ENCODE peak calls at places on chromosome 9, in six cellular contexts. V is trophoblast cell, A is H1, Q is IMR-90, X is H9, N is neuronal stem cell. Z is an unnamed sample.

GRCh38 chr9:70761139-70761538 is 346.7 kb upstream of the KLF9 start:
- DNase-seq in V (no peak), A (no peak), Q (no peak), X (no peak), N (no peak), Z (no peak)

GRCh38 chr9:36499156-36499886 is 73.4 kb upstream of the MELK start:
- DNase-seq in V (no peak), A (no peak), Q (no peak), X (peak), N (peak), Z (no peak)

GRCh38 chr9:33329117-33329563 is 38.8 kb downstream of the NFX1 start:
- DNase-seq in V (peak), A (no peak), Q (peak), X (no peak), N (no peak), Z (no peak)

GRCh38 chr9:127776195-127776918 is 2.1 kb downstream of the SH2D3C start:
- DNase-seq in V (no peak), A (no peak), Q (no peak), X (no peak), N (no peak), Z (peak)

GRCh38 chr9:133979124-133979920 is 12.8 kb downstream of the VAV2 start:
- DNase-seq in V (peak), A (no peak), Q (peak), X (peak), N (no peak), Z (no peak)

GRCh38 chr9:26210338-26210851 is 532.2 kb upstream of the TUSC1 start:
- DNase-seq in V (no peak), A (no peak), Q (peak), X (no peak), N (no peak), Z (peak)

GRCh38 chr9:93110400-93110855 is 14.4 kb downstream of the CARD19 start:
- DNase-seq in V (no peak), A (no peak), Q (no peak), X (no peak), N (no peak), Z (no peak)

GRCh38 chr9:111016046-111017026 is 21.9 kb downstream of the LPAR1 start:
- DNase-seq in V (no peak), A (no peak), Q (peak), X (no peak), N (no peak), Z (no peak)

GRCh38 chr9:134127616-134128015 is 8.3 kb upstream of the WDR5 start:
- DNase-seq in V (no peak), A (no peak), Q (no peak), X (no peak), N (no peak), Z (no peak)

GRCh38 chr9:105332471-105332870 is 88.0 kb downstream of the SLC44A1 start:
- DNase-seq in V (no peak), A (no peak), Q (peak), X (no peak), N (no peak), Z (no peak)

GRCh38 chr9:15498246-15499018 is 12.3 kb downstream of the PSIP1 start:
- DNase-seq in V (peak), A (no peak), Q (peak), X (no peak), N (no peak), Z (no peak)

GRCh38 chr9:15501803-15502202 is 9.0 kb downstream of the PSIP1 start:
- DNase-seq in V (no peak), A (no peak), Q (no peak), X (no peak), N (no peak), Z (no peak)

GRCh38 chr9:15501179-15501578 is 9.6 kb downstream of the PSIP1 start:
- DNase-seq in V (no peak), A (no peak), Q (no peak), X (no peak), N (no peak), Z (no peak)

DNA sequence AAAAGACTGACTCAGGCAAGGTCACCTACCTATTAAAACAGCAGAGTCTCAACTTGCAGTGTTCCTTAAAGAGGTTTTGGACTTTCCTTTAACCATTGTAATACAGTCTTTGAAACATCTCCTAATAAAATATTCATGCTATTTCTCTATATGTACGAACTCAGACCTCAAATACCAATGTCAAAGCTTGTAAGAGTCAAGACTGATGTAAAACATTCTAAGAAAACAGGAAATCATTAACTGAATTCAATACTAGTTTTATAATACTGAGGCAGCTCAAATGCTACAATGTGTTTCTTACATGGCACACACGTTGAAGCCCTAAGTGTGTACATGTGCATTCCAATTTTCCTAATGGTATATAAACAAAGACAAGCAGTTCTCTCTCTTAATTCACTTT is 11.7 kb downstream of the PSIP1 start:
- DNase-seq in V (peak), A (no peak), Q (no peak), X (no peak), N (no peak), Z (no peak)
- H3K9ac ChIP-seq in V (no peak), A (no peak), Q (no peak), X (no peak), N (no peak), Z (no peak)

GRCh38 chr9:88388886-88389617 is 808 bp downstream of the SPIN1 start:
- DNase-seq in V (peak), A (no peak), Q (peak), X (peak), N (peak), Z (peak)

GRCh38 chr9:88387035-88387732 is 1.1 kb upstream of the SPIN1 start:
- DNase-seq in V (peak), A (no peak), Q (peak), X (no peak), N (no peak), Z (peak)

GRCh38 chr9:88390371-88390990 is 2.2 kb downstream of the SPIN1 start:
- DNase-seq in V (no peak), A (no peak), Q (peak), X (no peak), N (no peak), Z (no peak)

GRCh38 chr9:88387733-88388202 is 476 bp upstream of the SPIN1 start:
- DNase-seq in V (peak), A (no peak), Q (peak), X (no peak), N (no peak), Z (peak)

GRCh38 chr9:88388203-88388885 is at the start of gene SPIN1:
- DNase-seq in V (peak), A (no peak), Q (peak), X (peak), N (peak), Z (peak)
- H2BK120ac ChIP-seq in V (peak), A (peak), Q (peak), X (no peak), N (no peak), Z (peak)

DNA sequence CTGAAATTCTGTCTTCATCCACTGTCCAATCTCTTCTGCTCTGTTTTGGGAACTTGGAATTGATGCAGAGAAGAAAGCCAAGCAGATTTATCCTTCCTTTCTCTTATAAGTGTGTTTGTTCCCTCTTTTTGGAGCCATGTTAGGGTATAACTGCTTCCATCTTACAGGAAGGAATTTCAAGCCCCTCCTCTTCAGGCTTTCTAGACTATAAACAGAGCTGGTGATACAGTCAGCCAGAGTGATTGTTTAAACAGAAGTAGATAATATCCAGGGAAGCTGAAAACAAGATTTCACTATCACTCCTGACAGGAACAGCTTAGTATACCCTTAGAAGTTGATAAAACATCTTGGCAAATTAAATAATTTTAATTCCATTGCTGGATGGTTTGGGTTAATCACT is 102.1 kb upstream of the DMRT1 start:
- DNase-seq in V (no peak), A (no peak), Q (peak), X (no peak), N (no peak), Z (no peak)
- H3K9ac ChIP-seq in V (no peak), A (no peak), Q (no peak), X (no peak), N (no peak), Z (no peak)

DNA sequence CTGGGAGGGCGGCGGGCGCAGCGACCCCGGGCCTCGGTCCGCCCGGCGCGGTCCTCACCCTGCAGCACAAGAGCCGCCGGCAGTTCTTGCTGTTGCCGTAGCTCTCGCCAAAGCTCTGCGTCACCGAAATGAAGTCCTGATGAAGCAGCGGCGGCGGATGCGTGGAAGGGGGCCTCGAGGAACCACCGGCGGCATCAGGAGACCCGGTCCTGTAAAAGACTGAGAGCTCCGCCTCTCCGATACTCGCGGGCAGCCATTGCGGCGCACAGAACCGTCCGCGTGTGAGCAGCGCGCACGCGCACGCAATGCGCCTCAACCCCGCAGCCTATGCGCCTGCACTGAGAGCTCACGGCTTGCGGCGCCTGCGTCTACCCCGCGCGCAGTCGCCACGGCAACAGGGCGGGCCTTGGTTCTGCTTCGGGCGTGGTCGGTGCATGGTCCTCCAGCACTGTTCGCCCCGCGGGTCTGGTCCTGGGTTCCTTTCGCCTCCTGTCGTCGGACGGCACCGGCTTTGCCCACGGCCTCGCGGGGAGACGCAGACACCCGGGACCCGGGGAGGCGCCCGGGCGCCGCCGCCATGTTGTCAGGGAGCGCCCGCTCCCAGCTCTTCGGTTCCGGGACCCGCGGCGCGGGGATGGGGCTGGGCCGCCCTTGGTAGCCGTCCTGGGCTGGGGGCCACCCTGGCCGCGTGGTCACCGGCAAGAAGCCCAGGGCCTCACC is 9.3 kb upstream of the GRIN1 start:
- DNase-seq in V (peak), A (peak), Q (peak), X (peak), N (peak), Z (peak)
- H2BK120ac ChIP-seq in V (peak), A (no peak), Q (peak), X (no peak), N (no peak), Z (no peak)

DNA sequence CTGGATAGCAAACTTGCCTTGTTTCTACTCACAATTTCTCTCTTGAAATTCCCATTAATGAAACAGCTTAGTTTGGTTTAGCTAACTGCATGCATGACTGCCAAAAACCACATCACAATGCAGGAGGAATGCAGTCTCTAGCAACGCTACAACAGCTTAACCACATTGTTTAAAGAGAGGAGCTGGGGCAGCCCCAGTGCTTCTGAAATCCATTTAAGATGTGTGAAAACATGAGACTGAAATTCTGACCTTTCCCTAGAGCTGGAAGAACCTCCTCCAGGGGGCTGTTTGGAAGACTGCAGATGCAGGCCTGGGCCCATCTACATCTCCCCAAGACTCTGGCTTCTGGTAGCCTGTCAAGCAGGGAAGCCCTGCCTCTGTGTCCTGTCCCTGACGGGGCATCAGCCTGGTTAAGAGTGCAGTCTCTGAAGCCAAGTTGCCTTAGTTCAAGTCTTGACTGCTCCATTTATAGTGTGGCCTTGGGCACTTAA is 157.1 kb downstream of the ZNF462 start:
- DNase-seq in V (no peak), A (no peak), Q (peak), X (no peak), N (peak), Z (peak)
- H3K9ac ChIP-seq in V (no peak), A (no peak), Q (no peak), X (no peak), N (no peak), Z (no peak)

GRCh38 chr9:136438548-136438908 is 1.1 kb downstream of the INPP5E start:
- DNase-seq in V (peak), A (no peak), Q (peak), X (no peak), N (peak), Z (peak)
- H2BK120ac ChIP-seq in V (peak), A (no peak), Q (no peak), X (no peak), N (no peak), Z (no peak)

GRCh38 chr9:95460627-95461164 is 56.1 kb downstream of the PTCH1 start:
- DNase-seq in V (no peak), A (no peak), Q (no peak), X (no peak), N (no peak), Z (peak)

GRCh38 chr9:95459867-95460626 is 56.7 kb downstream of the PTCH1 start:
- DNase-seq in V (no peak), A (no peak), Q (peak), X (no peak), N (no peak), Z (no peak)

GRCh38 chr9:95463145-95464060 is 53.4 kb downstream of the PTCH1 start:
- DNase-seq in V (no peak), A (no peak), Q (no peak), X (no peak), N (no peak), Z (no peak)

GRCh38 chr9:95462419-95463121 is 54.2 kb downstream of the PTCH1 start:
- DNase-seq in V (no peak), A (no peak), Q (peak), X (peak), N (no peak), Z (peak)

DNA sequence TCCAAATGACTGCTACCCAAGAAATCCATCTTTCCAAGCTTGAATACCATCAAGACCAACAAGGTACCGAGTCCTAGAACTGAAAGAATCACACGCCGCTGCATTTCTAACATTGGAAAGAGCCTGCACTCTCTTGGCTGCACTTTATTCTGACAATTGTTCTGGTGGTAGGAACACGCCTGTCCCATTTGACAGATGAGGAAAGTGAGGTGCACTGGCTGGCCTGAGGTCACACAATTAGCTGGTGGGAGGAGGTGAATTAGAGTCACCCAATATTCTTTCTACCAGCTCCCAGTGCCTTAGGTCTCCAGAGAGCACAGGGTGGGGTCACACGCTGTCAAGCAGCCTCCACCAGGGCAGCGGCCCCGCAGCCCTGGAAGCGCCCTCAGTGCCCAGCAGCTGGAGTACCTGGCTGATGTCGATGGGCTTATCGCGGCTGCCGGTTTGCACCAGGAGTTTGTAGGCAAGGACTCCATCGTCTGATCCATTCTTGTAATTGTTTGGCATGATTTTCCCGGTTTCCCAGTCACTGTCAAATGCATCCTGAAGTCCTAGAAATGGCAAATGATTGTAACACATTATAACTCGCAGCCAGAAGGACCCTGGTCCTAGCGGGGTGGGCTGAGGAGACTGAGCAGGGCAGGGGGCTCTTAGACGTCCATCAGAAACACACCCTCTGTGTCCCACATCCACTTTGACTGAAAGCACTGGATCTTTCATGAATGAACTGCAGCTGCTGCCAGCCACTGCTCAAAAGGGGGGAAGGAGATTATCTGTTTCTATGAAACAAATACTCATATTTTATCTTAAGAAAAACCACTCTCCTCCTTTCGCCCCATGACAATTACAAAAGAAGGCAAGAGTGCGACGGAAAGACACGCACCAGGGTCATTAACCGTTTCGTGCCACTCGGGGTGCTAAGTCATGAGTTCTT is 55.1 kb downstream of the PTCH1 start:
- DNase-seq in V (no peak), A (no peak), Q (no peak), X (no peak), N (no peak), Z (no peak)
- H3K9ac ChIP-seq in V (no peak), A (no peak), Q (peak), X (no peak), N (no peak), Z (peak)

Z was measured in mesendoderm.